ENCODE peak calls at places on chromosomes 12 and 14, in six cellular contexts. U, T, W, V, Z and S are unnamed samples.

GRCh38 chr14:55398679-55399078 is 13.0 kb downstream of the ATG14 start:
- DNase-seq in T (peak), V (peak), Z (peak), U (no peak), W (no peak), S (no peak)

GRCh38 chr12:94731733-94732360 is 81.5 kb upstream of the TMCC3 start:
- DNase-seq in U (no peak), V (no peak), T (peak), W (no peak), Z (no peak), S (no peak)

GRCh38 chr14:80393766-80394165 is 182.5 kb upstream of the DIO2 start:
- DNase-seq in W (no peak), V (no peak), U (no peak), Z (no peak), T (no peak), S (no peak)

GRCh38 chr12:101648195-101648594 is 49.2 kb upstream of the CHPT1 start:
- DNase-seq in W (no peak), Z (no peak), V (no peak), U (no peak), T (no peak), S (no peak)

GRCh38 chr14:70257526-70257925 is 68.8 kb upstream of the SLC8A3 start:
- DNase-seq in V (peak), Z (no peak), U (no peak), T (peak), W (no peak), S (peak)

GRCh38 chr12:27424631-27425230 is 21.8 kb upstream of the SMCO2 start:
- DNase-seq in V (peak), Z (peak), U (no peak), T (peak), W (no peak), S (peak)

GRCh38 chr12:116142936-116143882 is 134.3 kb downstream of the MED13L start:
- DNase-seq in V (peak), W (no peak), U (no peak), T (peak), Z (peak), S (peak)

GRCh38 chr14:55107766-55108554 is 21.1 kb upstream of the LGALS3 start:
- DNase-seq in W (no peak), U (no peak), V (peak), Z (peak), T (peak), S (peak)

GRCh38 chr12:51838036-51838435 is 10.5 kb downstream of the FIGNL2 start:
- DNase-seq in U (no peak), T (no peak), W (no peak), Z (no peak), V (no peak), S (no peak)

GRCh38 chr14:58752782-58753181 is 115.0 kb downstream of the DACT1 start:
- DNase-seq in W (no peak), V (no peak), T (peak), Z (no peak), U (no peak), S (no peak)

GRCh38 chr14:87883750-87884149 is 109.2 kb downstream of the GALC start:
- DNase-seq in W (no peak), Z (peak), U (no peak), T (no peak), V (no peak), S (no peak)

GRCh38 chr14:92783813-92784431 is 10.2 kb upstream of the GOLGA5 start:
- DNase-seq in W (no peak), Z (peak), T (peak), U (no peak), V (peak), S (peak)

GRCh38 chr14:60183724-60184596 is 18.8 kb upstream of the DHRS7 start:
- DNase-seq in V (peak), T (peak), U (no peak), W (no peak), Z (no peak), S (no peak)

GRCh38 chr14:60188696-60189095 is 23.5 kb upstream of the DHRS7 start:
- DNase-seq in Z (no peak), T (no peak), W (no peak), U (no peak), V (no peak), S (no peak)

GRCh38 chr14:60189923-60190840 is 25.0 kb upstream of the DHRS7 start:
- DNase-seq in V (no peak), T (no peak), Z (no peak), W (no peak), U (no peak), S (no peak)

GRCh38 chr14:60184597-60185555 is 19.7 kb upstream of the DHRS7 start:
- DNase-seq in W (no peak), V (no peak), U (no peak), T (no peak), Z (no peak), S (no peak)

GRCh38 chr14:60188115-60188514 is 22.9 kb upstream of the DHRS7 start:
- DNase-seq in T (no peak), U (no peak), Z (no peak), W (no peak), V (no peak), S (no peak)
- TF ChIP-seq CTCF in T (no peak), U (no peak), Z (no peak), W (no peak), V (peak), S (peak)

GRCh38 chr12:118357327-118358007 is 15.2 kb downstream of the TAOK3 start:
- DNase-seq in U (no peak), V (peak), T (peak), Z (peak), W (no peak), S (peak)
- TF ChIP-seq CTCF in U (no peak), V (peak), T (no peak), Z (no peak), W (peak), S (no peak)

GRCh38 chr12:131327521-131328488 is 374.1 kb downstream of the ADGRD1 start:
- DNase-seq in T (no peak), V (no peak), W (no peak), U (no peak), Z (no peak), S (no peak)
- TF ChIP-seq CTCF in T (no peak), V (no peak), W (no peak), U (no peak), Z (no peak), S (no peak)

GRCh38 chr12:103966736-103967135 is 1.1 kb downstream of the TDG start:
- DNase-seq in U (no peak), V (no peak), T (no peak), W (no peak), Z (no peak), S (no peak)

GRCh38 chr12:103962493-103962892 is 3.2 kb upstream of the TDG start:
- DNase-seq in Z (no peak), T (no peak), U (no peak), V (no peak), W (no peak), S (no peak)

GRCh38 chr12:103965255-103965589 is 450 bp upstream of the TDG start:
- DNase-seq in Z (no peak), U (no peak), T (no peak), W (no peak), V (no peak), S (no peak)

GRCh38 chr12:103964805-103965204 is 867 bp upstream of the TDG start:
- DNase-seq in T (no peak), W (no peak), U (no peak), Z (no peak), V (no peak), S (no peak)

GRCh38 chr12:103965590-103966407 is at the start of gene TDG:
- DNase-seq in W (peak), V (peak), T (peak), U (peak), Z (peak), S (peak)
- TF ChIP-seq CTCF in W (no peak), V (no peak), T (peak), U (peak), Z (no peak), S (peak)

DNA sequence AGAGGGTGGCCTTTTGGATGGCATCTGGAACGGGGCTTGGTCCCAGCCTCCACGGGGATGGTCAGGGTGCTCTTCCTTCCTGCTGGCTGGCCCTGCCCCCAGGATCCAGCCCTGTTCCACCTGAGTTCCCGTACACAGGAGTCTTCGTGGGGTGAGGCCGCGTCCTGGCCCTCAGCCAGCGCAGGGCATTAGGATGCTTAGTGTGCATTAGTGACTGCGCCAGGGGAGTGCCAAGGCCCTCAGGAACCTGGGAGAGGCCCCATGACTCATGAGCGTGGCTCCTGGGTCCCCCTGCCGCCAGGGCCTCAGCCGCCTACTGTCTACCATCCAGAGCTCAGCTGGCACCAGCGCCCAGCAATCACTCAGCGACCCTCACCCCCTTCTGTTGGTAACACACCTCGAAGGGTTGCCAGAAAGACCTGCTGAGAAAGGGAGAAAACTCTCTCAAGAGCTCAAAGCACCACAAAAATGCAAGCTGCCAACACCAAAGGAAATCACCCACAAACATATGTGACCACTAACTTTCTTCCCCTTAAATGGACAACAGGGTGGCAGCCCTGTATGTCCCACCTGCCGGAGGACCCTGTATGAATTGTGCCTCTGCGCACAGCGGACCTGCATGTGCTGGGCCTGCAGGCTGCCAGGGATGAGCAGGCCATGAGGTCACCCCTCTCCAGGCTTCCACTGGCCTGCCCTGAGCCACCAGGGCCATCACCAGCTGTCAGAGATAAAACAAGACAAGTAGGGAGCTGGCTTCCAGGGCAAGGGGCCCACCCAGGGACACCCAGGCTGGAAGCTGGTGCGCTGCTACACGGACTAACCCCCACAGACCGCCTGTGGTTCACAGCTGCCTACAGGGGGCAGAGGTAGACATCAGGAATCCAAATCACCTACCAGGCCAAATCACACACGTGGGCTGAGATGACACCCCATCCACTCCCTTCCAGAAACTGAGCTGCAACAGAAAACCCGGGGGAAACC is 28.7 kb downstream of the CCDC85C start:
- DNase-seq in Z (no peak), W (no peak), U (no peak), V (peak), T (peak), S (no peak)
- TF ChIP-seq CTCF in Z (peak), W (peak), U (peak), V (no peak), T (peak), S (no peak)

GRCh38 chr12:54300732-54301427 is at the start of gene NFE2:
- DNase-seq in T (peak), W (peak), U (peak), Z (peak), V (peak), S (no peak)
- TF ChIP-seq CTCF in T (no peak), W (no peak), U (peak), Z (no peak), V (no peak), S (no peak)

DNA sequence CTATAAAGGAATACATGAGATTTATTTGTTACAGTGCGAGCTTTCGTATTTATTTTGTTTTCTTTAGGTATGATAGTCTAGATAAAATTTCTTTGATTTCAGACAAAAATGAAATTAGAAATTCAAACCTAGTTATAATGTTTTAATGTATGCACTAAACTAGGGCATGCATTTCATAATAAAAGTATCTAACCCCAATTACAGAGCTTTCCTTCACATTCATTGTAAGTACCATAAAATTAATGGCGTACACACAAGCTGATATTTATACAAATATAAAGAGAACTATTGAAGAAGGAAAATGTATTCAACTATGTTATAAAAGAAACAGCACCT is 120.2 kb downstream of the GXYLT1 start:
- DNase-seq in Z (no peak), T (no peak), U (no peak), W (no peak), V (no peak), S (no peak)
- TF ChIP-seq CTCF in Z (no peak), T (no peak), U (no peak), W (peak), V (peak), S (no peak)

DNA sequence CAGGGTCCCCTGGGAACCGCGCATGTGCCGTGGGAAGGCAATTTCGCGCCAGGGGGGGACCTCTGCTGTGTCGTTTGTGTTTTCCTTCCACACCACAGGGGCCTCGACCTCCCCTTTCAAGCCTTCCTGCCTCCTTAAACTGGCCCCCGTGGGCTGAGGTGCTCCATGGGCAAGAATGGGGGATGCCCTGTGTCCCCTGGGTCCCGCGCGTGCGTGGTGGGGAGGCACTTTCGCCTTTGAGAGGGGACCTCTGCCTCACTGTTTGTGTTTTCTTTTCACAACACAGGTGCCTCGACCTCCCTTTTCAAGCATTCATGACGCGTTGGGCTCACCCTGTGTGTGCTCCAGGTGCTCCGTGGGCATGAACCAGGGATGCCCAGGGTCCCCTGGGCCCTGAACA is 348.8 kb downstream of the ALG10 start:
- DNase-seq in V (no peak), U (no peak), W (no peak), T (no peak), Z (no peak), S (no peak)
- TF ChIP-seq CTCF in V (no peak), U (no peak), W (no peak), T (no peak), Z (no peak), S (no peak)

GRCh38 chr14:102295301-102295700 is 9.7 kb downstream of the MOK start:
- DNase-seq in T (peak), W (no peak), U (no peak), V (no peak), Z (no peak), S (no peak)
- TF ChIP-seq CTCF in T (peak), W (no peak), U (peak), V (no peak), Z (peak), S (no peak)

GRCh38 chr12:107103097-107103496 is 9.7 kb upstream of the CRY1 start:
- DNase-seq in T (no peak), U (no peak), W (no peak), Z (no peak), V (no peak), S (no peak)

GRCh38 chr12:107103516-107103915 is 10.2 kb upstream of the CRY1 start:
- DNase-seq in W (no peak), V (no peak), T (no peak), U (no peak), Z (no peak), S (no peak)

GRCh38 chr12:107102294-107102693 is 8.9 kb upstream of the CRY1 start:
- DNase-seq in Z (no peak), U (no peak), V (no peak), W (no peak), T (no peak), S (no peak)

GRCh38 chr12:107105410-107105703 is 12.0 kb upstream of the CRY1 start:
- DNase-seq in W (no peak), T (no peak), V (no peak), U (no peak), Z (no peak), S (no peak)

DNA sequence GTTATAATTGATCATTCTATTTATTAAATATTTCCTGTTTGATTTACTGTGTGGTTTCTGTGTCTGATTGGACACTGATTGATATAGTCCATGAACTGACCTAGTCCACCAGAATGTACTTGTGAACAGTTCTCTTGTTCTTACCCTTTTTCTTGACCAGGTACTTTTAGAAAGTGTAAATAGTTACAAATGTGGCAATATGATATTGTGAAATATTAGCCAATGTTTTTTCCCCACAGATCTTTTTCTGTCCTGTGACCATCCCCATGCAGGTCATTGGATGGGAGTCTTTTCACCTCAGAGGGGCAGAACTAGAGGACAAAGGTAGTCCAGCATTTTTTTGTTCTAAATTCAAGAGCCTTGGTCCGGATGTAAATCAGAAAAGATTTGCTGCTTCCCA is 8.3 kb upstream of the CRY1 start:
- DNase-seq in W (no peak), T (no peak), V (no peak), Z (no peak), U (no peak), S (no peak)
- TF ChIP-seq CTCF in W (no peak), T (no peak), V (no peak), Z (no peak), U (no peak), S (no peak)